ENCODE peak calls at places on chromosome 4, in four cellular contexts. O, F, Y and P are unnamed samples.

GRCh38 chr4:52952540-52952939 is 90.4 kb downstream of the RASL11B start:
- DNase-seq in O (no peak), F (no peak), Y (no peak), P (no peak)

GRCh38 chr4:39664828-39665731 is 26.4 kb upstream of the SMIM14 start:
- DNase-seq in O (no peak), F (no peak), Y (peak; percentile 28), P (no peak)

GRCh38 chr4:25069014-25069413 is 38.3 kb upstream of the LGI2 start:
- DNase-seq in O (no peak), F (no peak), Y (no peak), P (no peak)

GRCh38 chr4:39331191-39331590 is 35.0 kb downstream of the RFC1 start:
- DNase-seq in O (no peak), F (no peak), Y (no peak), P (no peak)

GRCh38 chr4:84583871-84584373 is 995 bp downstream of the CDS1 start:
- DNase-seq in O (no peak), F (no peak), Y (no peak), P (no peak)

GRCh38 chr4:164997324-164997723 is 19.9 kb upstream of the TRIM61 start:
- DNase-seq in O (no peak), F (no peak), Y (no peak), P (no peak)

GRCh38 chr4:88759039-88759631 is 61.5 kb upstream of the NAP1L5 start:
- DNase-seq in O (peak; percentile 26), F (no peak), Y (peak; percentile 27), P (no peak)

GRCh38 chr4:141711211-141711610 is 74.8 kb downstream of the IL15 start:
- DNase-seq in O (no peak), F (peak; percentile 31), Y (peak; percentile 45), P (no peak)

GRCh38 chr4:26787461-26788340 is 72.9 kb upstream of the STIM2 start:
- DNase-seq in O (peak; percentile 50), F (no peak), Y (peak; percentile 53), P (no peak)

GRCh38 chr4:122728781-122729330 is 3.6 kb upstream of the BBS12 start:
- DNase-seq in O (no peak), F (no peak), Y (peak; percentile 37), P (no peak)

GRCh38 chr4:158850800-158851644 is 82.2 kb downstream of the FNIP2 start:
- DNase-seq in O (no peak), F (no peak), Y (no peak), P (no peak)
- TF ChIP-seq CTCF in O (peak; percentile 42), F (peak; percentile 65), Y (peak; percentile 35), P (peak; percentile 70)

DNA sequence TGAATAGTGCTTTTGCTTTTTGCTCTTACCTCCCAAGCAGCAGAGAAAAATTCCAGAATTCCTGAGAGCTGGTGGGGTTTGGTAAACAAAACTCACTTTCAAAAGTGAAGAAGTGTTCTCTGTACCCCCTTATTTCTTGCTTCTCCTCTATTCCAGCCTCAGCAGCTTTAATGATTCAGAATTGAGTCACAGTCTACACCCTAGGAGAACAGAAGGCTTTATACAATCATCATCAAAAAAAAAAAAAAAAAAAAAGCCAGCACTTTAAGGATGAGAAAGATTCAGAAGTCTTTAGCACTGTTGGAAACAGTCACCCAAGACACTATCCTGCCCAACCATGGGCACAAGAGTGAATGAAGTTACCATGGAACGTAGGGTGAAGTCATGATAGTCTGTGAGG is 1583.1 kb upstream of the PCDH10 start:
- DNase-seq in O (no peak), F (no peak), Y (no peak), P (no peak)
- TF ChIP-seq CTCF in O (no peak), F (no peak), Y (no peak), P (no peak)

DNA sequence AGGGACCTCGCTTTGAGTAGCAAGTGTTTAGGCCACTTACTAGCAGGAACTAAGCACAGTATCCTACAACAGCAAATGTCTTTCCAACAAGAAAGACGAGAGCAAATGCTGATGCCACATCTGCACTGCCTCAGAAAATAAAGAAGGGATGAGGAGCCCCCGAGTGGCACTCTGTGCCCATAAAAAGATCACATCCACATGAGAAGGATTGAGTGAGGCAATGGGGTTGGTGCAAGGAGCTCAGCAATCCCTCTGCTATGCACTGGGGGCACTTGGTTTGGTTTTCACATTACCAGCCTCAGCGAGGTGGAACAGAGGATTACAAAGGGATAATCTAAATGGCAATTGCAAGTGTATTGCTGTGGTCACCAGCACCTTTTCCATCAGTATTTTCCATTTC is 252.8 kb upstream of the SLC7A11 start:
- DNase-seq in O (peak; percentile 51), F (no peak), Y (peak; percentile 11), P (no peak)
- TF ChIP-seq CTCF in O (no peak), F (no peak), Y (peak; percentile 35), P (peak; percentile 9)

GRCh38 chr4:54384563-54384962 is 155.5 kb downstream of the PDGFRA start:
- DNase-seq in O (peak; percentile 19), F (peak; percentile 23), Y (peak; percentile 50), P (no peak)
- TF ChIP-seq CTCF in O (no peak), F (no peak), Y (peak; percentile 74), P (peak; percentile 48)

GRCh38 chr4:7190668-7191545 is 1.4 kb upstream of the SORCS2 start:
- DNase-seq in O (no peak), F (no peak), Y (no peak), P (peak; percentile 10)

GRCh38 chr4:7189066-7189465 is 3.3 kb upstream of the SORCS2 start:
- DNase-seq in O (no peak), F (no peak), Y (no peak), P (peak; percentile 30)

GRCh38 chr4:7190278-7190594 is 2.1 kb upstream of the SORCS2 start:
- DNase-seq in O (no peak), F (no peak), Y (no peak), P (no peak)

GRCh38 chr4:7187691-7188090 is 4.6 kb upstream of the SORCS2 start:
- DNase-seq in O (no peak), F (no peak), Y (no peak), P (peak; percentile 24)

GRCh38 chr4:7189475-7190277 is 2.7 kb upstream of the SORCS2 start:
- DNase-seq in O (no peak), F (no peak), Y (no peak), P (peak; percentile 17)
- TF ChIP-seq CTCF in O (no peak), F (no peak), Y (peak; percentile 8), P (no peak)

GRCh38 chr4:2882341-2882740 is 38.7 kb downstream of the ADD1 start:
- DNase-seq in O (no peak), F (no peak), Y (no peak), P (no peak)
- TF ChIP-seq CTCF in O (no peak), F (no peak), Y (no peak), P (no peak)

GRCh38 chr4:114161809-114162208 is 182.4 kb upstream of the ARSJ start:
- DNase-seq in O (peak; percentile 29), F (no peak), Y (no peak), P (no peak)
- TF ChIP-seq CTCF in O (no peak), F (no peak), Y (no peak), P (no peak)

GRCh38 chr4:46937493-46937892 is 28.4 kb upstream of the COX7B2 start:
- DNase-seq in O (no peak), F (no peak), Y (no peak), P (no peak)
- TF ChIP-seq CTCF in O (no peak), F (no peak), Y (no peak), P (no peak)